ENCODE peak calls at places on chromosome 5, in five cellular contexts. R is brain microvascular endothelial cell, T is WTC11, C is epithelial cell of esophagus, G is AG04450. E is an unnamed sample.

GRCh38 chr5:172816887-172817418 is 17.1 kb upstream of the ERGIC1 start:
- DNase-seq in R (peak), T (no peak), C (peak), G (no peak), E (no peak)

GRCh38 chr5:76724871-76725270 is 8.9 kb downstream of the F2R start:
- DNase-seq in R (peak), T (no peak), C (peak), G (no peak), E (no peak)

GRCh38 chr5:107253246-107253645 is 417.5 kb downstream of the EFNA5 start:
- DNase-seq in R (no peak), T (no peak), C (no peak), G (no peak), E (no peak)

GRCh38 chr5:78720234-78720985 is 71.8 kb upstream of the LHFPL2 start:
- DNase-seq in R (no peak), T (no peak), C (no peak), G (no peak), E (no peak)

GRCh38 chr5:83662558-83662957 is 58.1 kb downstream of the HAPLN1 start:
- DNase-seq in R (no peak), T (no peak), C (peak), G (no peak), E (no peak)

GRCh38 chr5:169856571-169856970 is 123.7 kb downstream of the INSYN2B start:
- DNase-seq in R (peak), T (no peak), C (peak), G (peak), E (no peak)

GRCh38 chr5:67311208-67311607 is 114.6 kb upstream of the CD180 start:
- DNase-seq in R (no peak), T (no peak), C (no peak), G (no peak), E (no peak)

GRCh38 chr5:14416709-14417108 is 164.9 kb upstream of the OTULINL start:
- DNase-seq in R (no peak), T (no peak), C (no peak), G (no peak), E (no peak)

GRCh38 chr5:20678386-20678785 is 690.4 kb upstream of the CDH18 start:
- DNase-seq in R (no peak), T (no peak), C (no peak), G (no peak), E (no peak)

GRCh38 chr5:91141642-91142041 is 241.5 kb downstream of the ARRDC3 start:
- DNase-seq in R (no peak), T (no peak), C (no peak), G (no peak), E (no peak)

GRCh38 chr5:164188733-164189148 is 683.3 kb downstream of the MAT2B start:
- DNase-seq in R (no peak), T (no peak), C (no peak), G (no peak), E (no peak)

GRCh38 chr5:125198270-125198974 is 452.0 kb upstream of the ZNF608 start:
- DNase-seq in R (peak), T (no peak), C (peak), G (peak), E (no peak)

DNA sequence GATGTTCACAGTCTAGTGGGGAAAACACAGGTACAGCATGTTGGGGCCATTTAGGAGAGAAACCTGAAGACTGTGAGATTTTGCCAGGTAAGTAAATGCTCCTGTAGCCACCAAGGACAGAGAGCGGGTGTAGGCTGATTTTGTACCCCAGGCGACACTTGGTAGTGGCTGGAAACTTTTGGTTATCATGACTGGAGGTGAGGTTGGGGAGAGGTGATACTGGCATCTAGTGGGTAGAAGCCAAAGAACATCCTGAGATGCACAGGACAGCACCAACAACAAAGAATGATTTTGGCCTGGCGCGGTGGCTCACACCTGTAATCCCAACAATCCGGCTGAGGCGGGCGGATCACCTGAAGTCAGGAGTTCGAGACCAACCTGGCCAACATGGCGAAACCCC is 38.8 kb upstream of the PWWP2A start:
- DNase-seq in R (no peak), T (peak), C (no peak), G (no peak), E (no peak)
- TF ChIP-seq CTCF in R (peak), T (no peak), C (no peak), G (no peak), E (peak)

DNA sequence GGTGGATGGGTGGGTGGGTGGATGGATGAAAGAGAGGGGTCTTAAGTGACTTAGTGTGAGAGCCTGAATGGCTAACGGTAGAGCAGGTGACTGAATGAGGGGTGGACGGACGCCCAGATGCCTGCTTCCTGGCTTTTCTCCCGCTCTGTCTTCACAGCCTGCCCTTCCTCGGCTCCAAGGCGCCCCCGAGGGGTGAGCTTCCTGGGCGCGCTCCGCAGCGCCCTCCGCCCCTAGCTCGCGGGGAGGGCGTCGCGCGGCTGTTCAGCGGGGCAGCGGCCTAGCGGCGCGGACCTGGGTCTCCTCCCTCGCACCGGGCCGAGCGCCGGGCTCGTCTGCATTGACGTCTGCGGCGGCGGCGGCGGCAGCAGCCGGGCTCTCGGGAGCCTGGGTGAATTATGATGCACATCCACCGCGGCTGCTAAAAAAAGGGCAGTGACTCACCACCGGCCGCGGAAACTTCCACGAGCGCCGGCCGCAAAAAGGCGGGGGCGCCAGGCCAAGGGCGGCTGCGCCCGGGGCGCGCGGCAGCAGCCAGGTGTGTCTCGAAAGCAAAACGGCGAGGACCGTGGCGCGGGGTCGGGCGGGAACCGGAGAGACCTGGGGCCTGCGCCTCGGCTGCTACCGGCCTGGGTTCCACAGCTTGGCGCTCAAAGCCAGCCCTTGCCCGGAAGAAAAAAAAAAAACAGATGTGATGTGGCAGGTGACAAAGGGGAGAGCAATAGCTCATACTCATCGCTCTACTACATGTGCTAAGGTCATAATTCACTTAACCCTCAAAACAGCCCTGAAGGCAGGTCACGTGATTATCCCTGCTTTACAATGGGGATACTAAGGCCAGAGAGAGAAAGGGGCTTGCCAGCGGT is 143.0 kb upstream of the ADRA1B start:
- DNase-seq in R (peak), T (peak), C (peak), G (peak), E (no peak)
- TF ChIP-seq CTCF in R (peak), T (no peak), C (no peak), G (no peak), E (peak)

GRCh38 chr5:89260254-89260653 is 377.3 kb upstream of the MEF2C start:
- DNase-seq in R (no peak), T (no peak), C (peak), G (no peak), E (no peak)

GRCh38 chr5:89262030-89262429 is 379.0 kb upstream of the MEF2C start:
- DNase-seq in R (no peak), T (no peak), C (no peak), G (no peak), E (no peak)

GRCh38 chr5:89267764-89268163 is 384.8 kb upstream of the MEF2C start:
- DNase-seq in R (no peak), T (no peak), C (no peak), G (no peak), E (no peak)

GRCh38 chr5:89265511-89266169 is 382.7 kb upstream of the MEF2C start:
- DNase-seq in R (peak), T (no peak), C (peak), G (peak), E (no peak)

GRCh38 chr5:89263846-89264245 is 380.9 kb upstream of the MEF2C start:
- DNase-seq in R (no peak), T (no peak), C (no peak), G (no peak), E (no peak)
- TF ChIP-seq CTCF in R (no peak), T (no peak), C (no peak), G (no peak), E (no peak)

DNA sequence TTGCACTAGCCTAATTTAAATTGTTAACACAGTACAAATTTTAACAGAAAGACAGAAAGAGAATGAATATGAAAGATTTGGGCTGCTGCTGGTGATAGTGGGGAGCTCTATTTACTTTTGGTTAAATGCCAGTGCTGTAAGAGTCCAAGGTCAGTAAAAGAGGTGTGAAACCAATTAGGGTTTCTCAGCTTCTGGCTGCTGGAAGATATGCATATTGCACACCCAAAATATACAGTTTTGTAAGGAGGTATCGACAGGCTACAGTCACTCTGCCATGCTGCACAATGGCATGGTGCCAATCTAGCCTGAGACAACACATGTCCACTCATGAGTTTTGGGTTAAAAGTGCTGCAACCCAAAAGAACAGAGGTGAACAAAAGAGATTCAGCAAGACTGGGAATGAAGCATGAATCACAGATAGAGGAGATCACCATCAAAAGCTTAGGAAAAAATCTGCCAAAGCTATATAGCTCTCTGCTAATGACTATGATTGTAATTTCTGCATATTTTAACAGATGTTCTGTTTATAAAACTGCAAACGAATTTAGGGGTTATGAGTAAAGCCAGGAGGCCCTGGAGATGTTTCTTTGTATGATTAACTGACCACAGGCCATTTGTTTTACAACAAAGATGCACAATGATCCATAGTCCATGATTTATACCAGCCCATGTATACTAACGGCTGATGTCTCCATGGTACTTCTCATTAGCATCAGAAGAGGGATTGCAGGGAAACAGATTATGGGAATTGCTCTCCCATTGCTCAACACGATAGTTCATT is 79.1 kb downstream of the PPP2R2B start:
- DNase-seq in R (no peak), T (no peak), C (no peak), G (no peak), E (no peak)
- TF ChIP-seq CTCF in R (no peak), T (no peak), C (no peak), G (no peak), E (no peak)

DNA sequence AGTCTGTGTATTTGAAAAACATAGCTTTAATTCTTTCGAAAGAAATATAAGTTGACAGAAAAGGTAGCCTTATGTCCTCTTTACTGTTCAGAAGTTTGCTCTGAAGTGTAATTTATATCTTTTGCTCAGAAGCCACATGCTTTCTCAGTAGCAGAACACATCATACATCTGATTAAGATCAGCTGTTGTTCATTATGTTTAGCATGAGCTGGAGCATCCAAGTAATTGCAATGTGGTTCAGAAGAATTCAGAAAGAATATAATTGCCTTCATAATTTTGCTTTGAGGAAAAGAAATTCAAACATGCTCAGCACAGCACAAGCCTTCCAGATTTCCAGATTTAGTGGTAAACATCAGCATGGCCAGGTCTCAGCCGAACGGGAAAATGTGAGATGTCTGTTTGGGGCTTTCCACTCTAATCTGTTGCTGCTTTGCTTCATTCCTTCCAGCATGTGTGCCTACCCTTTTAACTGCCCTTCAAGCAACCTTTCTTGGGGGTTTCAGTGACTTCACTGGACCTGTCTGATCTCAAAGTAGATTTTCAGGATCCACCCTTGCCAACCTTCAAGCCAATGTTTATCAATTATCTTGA is 66.0 kb downstream of the ITGA1 start:
- DNase-seq in R (no peak), T (no peak), C (no peak), G (no peak), E (no peak)
- TF ChIP-seq CTCF in R (no peak), T (no peak), C (no peak), G (peak), E (no peak)

DNA sequence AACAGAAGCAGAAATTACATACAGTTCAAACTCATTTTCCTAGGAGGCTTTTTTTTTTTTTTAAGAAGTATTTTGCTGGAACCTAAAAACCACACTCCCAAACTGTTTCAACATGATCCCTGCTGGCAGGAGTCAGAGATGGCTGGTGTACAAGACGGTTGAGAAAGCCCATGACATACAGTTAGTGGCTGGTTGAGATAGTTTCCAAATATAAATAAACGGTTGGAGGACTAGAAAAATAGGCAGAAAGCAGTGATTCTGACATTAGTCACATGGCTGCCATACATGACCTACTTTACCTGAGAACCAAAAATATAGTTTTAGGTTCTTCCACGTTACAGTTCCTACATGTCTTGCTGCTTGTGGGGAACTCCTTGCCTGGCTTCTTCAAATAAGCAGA is 31.7 kb upstream of the BASP1 start:
- DNase-seq in R (peak), T (no peak), C (peak), G (peak), E (no peak)
- TF ChIP-seq CTCF in R (no peak), T (no peak), C (no peak), G (peak), E (peak)

GRCh38 chr5:34688015-34688800 is 32.1 kb downstream of the RAI14 start:
- DNase-seq in R (no peak), T (no peak), C (no peak), G (no peak), E (no peak)

GRCh38 chr5:34687269-34688011 is 31.3 kb downstream of the RAI14 start:
- DNase-seq in R (peak), T (no peak), C (no peak), G (peak), E (no peak)

GRCh38 chr5:34684980-34685352 is 28.8 kb downstream of the RAI14 start:
- DNase-seq in R (no peak), T (no peak), C (no peak), G (no peak), E (no peak)

GRCh38 chr5:34685485-34686197 is 29.5 kb downstream of the RAI14 start:
- DNase-seq in R (peak), T (no peak), C (peak), G (no peak), E (no peak)

GRCh38 chr5:34686762-34687268 is 30.7 kb downstream of the RAI14 start:
- DNase-seq in R (peak), T (no peak), C (peak), G (peak), E (no peak)
- TF ChIP-seq CTCF in R (peak), T (no peak), C (peak), G (peak), E (peak)

GRCh38 chr5:72749362-72749997 is 67.0 kb upstream of the TNPO1 start:
- DNase-seq in R (no peak), T (peak), C (no peak), G (no peak), E (no peak)

GRCh38 chr5:72747826-72748225 is 68.6 kb upstream of the TNPO1 start:
- DNase-seq in R (no peak), T (no peak), C (no peak), G (no peak), E (no peak)

DNA sequence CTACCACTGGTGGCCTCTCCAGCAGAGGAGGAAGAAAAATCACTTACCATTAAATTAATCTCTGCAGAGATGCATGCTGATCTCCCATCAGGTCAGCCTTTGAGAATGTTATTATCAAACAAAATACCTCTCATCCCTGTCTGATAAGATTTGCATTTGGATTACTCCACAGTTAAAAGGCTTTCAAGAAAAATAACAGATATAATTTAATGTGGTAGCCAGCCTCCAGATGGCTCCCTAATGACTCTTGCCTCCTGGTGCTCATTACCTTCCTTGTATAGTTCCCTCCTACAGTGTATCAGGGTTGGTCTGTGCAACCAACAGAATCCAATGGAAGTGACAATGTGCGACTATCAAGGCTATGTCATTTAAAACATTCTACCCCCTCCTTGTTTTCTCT is 63.6 kb upstream of the TNPO1 start:
- DNase-seq in R (no peak), T (no peak), C (peak), G (no peak), E (no peak)
- TF ChIP-seq CTCF in R (no peak), T (no peak), C (peak), G (no peak), E (no peak)

GRCh38 chr5:113267361-113267900 is 167.4 kb downstream of the TSSK1B start:
- DNase-seq in R (no peak), T (no peak), C (peak), G (no peak), E (no peak)

GRCh38 chr5:113266227-113266912 is 168.4 kb downstream of the TSSK1B start:
- DNase-seq in R (no peak), T (no peak), C (peak), G (no peak), E (no peak)

GRCh38 chr5:113265190-113265589 is 169.6 kb downstream of the TSSK1B start:
- DNase-seq in R (no peak), T (no peak), C (no peak), G (no peak), E (no peak)

GRCh38 chr5:113268232-113268631 is 166.6 kb downstream of the TSSK1B start:
- DNase-seq in R (no peak), T (no peak), C (peak), G (no peak), E (no peak)

GRCh38 chr5:113266913-113267227 is 167.9 kb downstream of the TSSK1B start:
- DNase-seq in R (no peak), T (no peak), C (peak), G (no peak), E (no peak)
- TF ChIP-seq CTCF in R (no peak), T (no peak), C (no peak), G (no peak), E (no peak)

E was measured in chondrocyte.